ENCODE peak calls at places on chromosomes 16 and 17, in seven cellular contexts. One of them, this sample, is unnamed.

GRCh38 chr16:78310196-78310595 is 210.7 kb downstream of the WWOX start:
- DNase-seq in Peyer's patch: no peak
- DNase-seq in sigmoid colon: no peak
- DNase-seq in vagina: no peak
- DNase-seq in A549: no peak
- DNase-seq in uterus: no peak
- DNase-seq in IMR-90: no peak
- DNase-seq in this sample: no peak

GRCh38 chr17:72030067-72030899 is 90.5 kb upstream of the SOX9 start:
- DNase-seq in A549: peak
- DNase-seq in IMR-90: peak
- DNase-seq in vagina: no peak
- DNase-seq in Peyer's patch: no peak
- DNase-seq in sigmoid colon: no peak
- DNase-seq in uterus: peak
- DNase-seq in this sample: no peak

GRCh38 chr17:57906910-57907309 is 48.3 kb downstream of the CUEDC1 start:
- DNase-seq in Peyer's patch: no peak
- DNase-seq in vagina: no peak
- DNase-seq in A549: peak
- DNase-seq in sigmoid colon: no peak
- DNase-seq in uterus: no peak
- DNase-seq in IMR-90: no peak
- DNase-seq in this sample: no peak

GRCh38 chr17:29791336-29791735 is 138.7 kb downstream of the SSH2 start:
- DNase-seq in sigmoid colon: no peak
- DNase-seq in IMR-90: no peak
- DNase-seq in A549: no peak
- DNase-seq in vagina: no peak
- DNase-seq in Peyer's patch: no peak
- DNase-seq in uterus: no peak
- DNase-seq in this sample: no peak

GRCh38 chr16:56451753-56452689 is 667 bp downstream of the OGFOD1 start:
- DNase-seq in vagina: peak
- DNase-seq in sigmoid colon: no peak
- DNase-seq in A549: peak
- DNase-seq in Peyer's patch: no peak
- DNase-seq in IMR-90: peak
- DNase-seq in uterus: no peak
- DNase-seq in this sample: no peak

GRCh38 chr16:4373356-4373908 is 1.8 kb downstream of the VASN start:
- DNase-seq in uterus: peak
- DNase-seq in IMR-90: no peak
- DNase-seq in Peyer's patch: no peak
- DNase-seq in A549: peak
- DNase-seq in sigmoid colon: no peak
- DNase-seq in vagina: no peak
- DNase-seq in this sample: no peak

GRCh38 chr17:64504769-64505319 is 1.2 kb downstream of the DDX5 start:
- DNase-seq in uterus: peak
- DNase-seq in sigmoid colon: no peak
- DNase-seq in Peyer's patch: no peak
- DNase-seq in A549: peak
- DNase-seq in IMR-90: peak
- DNase-seq in vagina: no peak
- DNase-seq in this sample: no peak

GRCh38 chr17:12896386-12896785 is 107.1 kb downstream of the ARHGAP44 start:
- DNase-seq in vagina: no peak
- DNase-seq in sigmoid colon: no peak
- DNase-seq in IMR-90: peak
- DNase-seq in A549: no peak
- DNase-seq in uterus: no peak
- DNase-seq in Peyer's patch: no peak
- DNase-seq in this sample: no peak

GRCh38 chr17:4520881-4521600 is 22.4 kb downstream of the SPNS2 start:
- DNase-seq in sigmoid colon: no peak
- DNase-seq in vagina: no peak
- DNase-seq in IMR-90: peak
- DNase-seq in Peyer's patch: no peak
- DNase-seq in uterus: no peak
- DNase-seq in A549: peak
- DNase-seq in this sample: no peak

GRCh38 chr16:71943887-71944286 is 48.6 kb downstream of the IST1 start:
- DNase-seq in A549: no peak
- DNase-seq in Peyer's patch: no peak
- DNase-seq in IMR-90: no peak
- DNase-seq in uterus: no peak
- DNase-seq in sigmoid colon: no peak
- DNase-seq in vagina: no peak
- DNase-seq in this sample: no peak

DNA sequence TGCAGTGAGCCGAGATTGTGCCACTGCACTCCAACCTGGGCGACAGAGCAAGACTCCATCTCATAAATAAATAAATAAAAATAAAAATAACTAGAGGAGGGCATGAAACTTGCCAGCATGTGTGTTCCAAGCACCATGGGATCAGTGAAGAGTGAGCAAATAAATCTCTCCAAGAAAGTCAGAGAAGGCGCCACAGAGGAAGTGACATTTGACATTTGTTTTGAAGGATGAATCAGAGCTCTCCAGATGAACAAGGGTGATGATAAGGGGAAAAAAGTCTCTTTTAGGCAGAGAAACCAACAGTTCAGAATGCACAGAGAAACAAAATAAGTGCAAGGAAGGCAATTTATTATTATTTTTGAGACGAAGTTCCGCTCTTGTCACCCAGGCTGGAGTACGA is 50.3 kb downstream of the IST1 start:
- DNase-seq in A549: no peak
- DNase-seq in vagina: no peak
- DNase-seq in IMR-90: no peak
- DNase-seq in Peyer's patch: no peak
- DNase-seq in sigmoid colon: no peak
- DNase-seq in uterus: no peak
- DNase-seq in this sample: no peak
- H3K27ac ChIP-seq in A549: no peak
- H3K27ac ChIP-seq in vagina: no peak
- H3K27ac ChIP-seq in IMR-90: no peak
- H3K27ac ChIP-seq in Peyer's patch: no peak
- H3K27ac ChIP-seq in sigmoid colon: no peak
- H3K27ac ChIP-seq in uterus: no peak
- H3K27ac ChIP-seq in this sample: no peak

DNA sequence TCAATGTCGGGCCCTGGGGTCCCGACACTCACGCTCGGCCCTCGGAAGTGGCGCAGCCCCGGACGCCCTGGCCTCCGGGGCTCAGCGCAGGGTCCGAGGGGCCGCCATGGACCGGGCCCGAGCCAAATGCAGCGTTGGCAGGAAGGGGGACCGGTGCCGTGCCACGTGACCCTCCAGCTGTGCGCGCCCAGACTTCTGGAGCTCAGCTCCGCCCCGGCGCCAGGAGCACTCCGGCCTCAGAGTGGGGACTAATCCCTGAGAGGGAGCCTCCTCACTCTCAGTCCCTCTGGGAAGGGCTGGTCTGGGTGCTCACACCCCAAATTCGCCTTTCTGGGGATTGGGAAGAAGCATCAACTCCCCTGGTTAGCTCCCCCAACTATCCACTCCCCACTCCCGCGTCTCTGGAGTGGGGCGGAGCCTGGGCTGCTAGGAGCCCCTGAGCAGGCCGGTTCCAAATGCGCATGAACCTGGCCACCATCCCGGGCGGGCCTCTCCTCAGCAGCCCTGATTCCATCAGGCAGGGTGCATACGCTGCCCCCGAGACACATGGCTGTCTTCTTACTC is at the start of gene B3GNT9:
- DNase-seq in vagina: no peak
- DNase-seq in A549: peak
- DNase-seq in Peyer's patch: peak
- DNase-seq in sigmoid colon: peak
- DNase-seq in uterus: peak
- DNase-seq in IMR-90: peak
- DNase-seq in this sample: no peak
- TF ChIP-seq POLR2A in vagina: no peak
- TF ChIP-seq POLR2A in A549: peak
- TF ChIP-seq POLR2A in Peyer's patch: no peak
- TF ChIP-seq POLR2A in sigmoid colon: no peak
- TF ChIP-seq POLR2A in uterus: no peak
- TF ChIP-seq POLR2A in IMR-90: no peak
- TF ChIP-seq POLR2A in this sample: no peak

GRCh38 chr17:35021520-35022380 is 41.4 kb downstream of the LIG3 start:
- DNase-seq in sigmoid colon: no peak
- DNase-seq in vagina: no peak
- DNase-seq in uterus: no peak
- DNase-seq in A549: no peak
- DNase-seq in IMR-90: no peak
- DNase-seq in Peyer's patch: no peak
- DNase-seq in this sample: no peak

GRCh38 chr17:35022536-35023063 is 40.9 kb downstream of the RFFL start:
- DNase-seq in Peyer's patch: peak
- DNase-seq in vagina: no peak
- DNase-seq in IMR-90: peak
- DNase-seq in sigmoid colon: peak
- DNase-seq in uterus: peak
- DNase-seq in A549: peak
- DNase-seq in this sample: no peak

GRCh38 chr17:35023538-35023937 is 40.0 kb downstream of the RFFL start:
- DNase-seq in Peyer's patch: no peak
- DNase-seq in uterus: no peak
- DNase-seq in vagina: no peak
- DNase-seq in IMR-90: no peak
- DNase-seq in sigmoid colon: no peak
- DNase-seq in A549: no peak
- DNase-seq in this sample: no peak

GRCh38 chr17:35028531-35029262 is 34.8 kb downstream of the RFFL start:
- DNase-seq in sigmoid colon: no peak
- DNase-seq in IMR-90: peak
- DNase-seq in Peyer's patch: no peak
- DNase-seq in A549: no peak
- DNase-seq in uterus: no peak
- DNase-seq in vagina: no peak
- DNase-seq in this sample: no peak

GRCh38 chr17:35025541-35025940 is 38.0 kb downstream of the RFFL start:
- DNase-seq in Peyer's patch: no peak
- DNase-seq in A549: no peak
- DNase-seq in uterus: no peak
- DNase-seq in vagina: no peak
- DNase-seq in IMR-90: no peak
- DNase-seq in sigmoid colon: no peak
- DNase-seq in this sample: no peak
- H3K27ac ChIP-seq in Peyer's patch: no peak
- H3K27ac ChIP-seq in A549: no peak
- H3K27ac ChIP-seq in uterus: no peak
- H3K27ac ChIP-seq in vagina: no peak
- H3K27ac ChIP-seq in IMR-90: no peak
- H3K27ac ChIP-seq in sigmoid colon: no peak
- H3K27ac ChIP-seq in this sample: no peak

DNA sequence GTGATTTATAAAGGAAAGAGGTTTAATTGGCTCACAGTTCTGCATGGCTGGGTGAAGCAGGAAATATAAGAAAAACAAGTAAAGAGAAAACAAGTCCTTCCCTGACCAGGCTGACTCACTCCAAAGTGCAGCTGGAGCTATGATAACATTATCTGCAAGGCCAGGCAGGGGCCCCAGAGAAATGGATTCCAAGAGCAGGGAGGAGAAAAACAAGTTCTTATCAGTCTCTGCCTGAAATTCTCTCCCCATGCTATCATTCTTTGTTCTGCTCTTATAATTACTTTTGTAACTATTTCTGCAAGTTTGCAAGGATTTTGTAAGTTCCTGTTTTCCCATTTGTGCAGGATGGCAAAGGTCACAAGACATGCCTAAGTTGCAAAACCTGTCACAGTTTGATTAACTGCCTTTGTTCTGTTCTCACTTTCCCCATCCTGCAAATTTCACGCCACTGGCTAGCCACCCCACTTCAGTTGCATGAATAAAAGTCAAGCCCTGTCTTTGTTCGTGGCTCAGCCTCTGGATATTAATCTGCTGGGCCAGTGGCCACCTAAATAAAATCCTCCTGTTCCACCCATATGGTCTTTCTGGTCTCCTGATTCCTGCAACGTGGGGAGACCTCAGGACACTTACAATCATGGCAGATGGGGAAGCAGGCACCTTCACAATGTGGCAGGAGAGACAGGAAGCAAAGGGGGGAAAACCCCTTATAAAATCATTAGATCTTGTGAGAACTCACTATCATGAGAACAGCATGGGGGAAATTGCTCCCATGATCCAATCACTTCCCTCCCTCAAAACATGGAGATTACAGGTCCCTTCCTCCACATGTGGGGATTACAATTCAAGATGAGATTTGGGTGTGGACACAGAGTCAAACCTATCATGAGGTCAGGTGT is 13.1 kb downstream of the ABCA9 start:
- DNase-seq in Peyer's patch: no peak
- DNase-seq in uterus: peak
- DNase-seq in sigmoid colon: peak
- DNase-seq in vagina: no peak
- DNase-seq in A549: peak
- DNase-seq in IMR-90: peak
- DNase-seq in this sample: no peak
- TF ChIP-seq POLR2A in Peyer's patch: no peak
- TF ChIP-seq POLR2A in uterus: no peak
- TF ChIP-seq POLR2A in sigmoid colon: no peak
- TF ChIP-seq POLR2A in vagina: no peak
- TF ChIP-seq POLR2A in A549: no peak
- TF ChIP-seq POLR2A in IMR-90: no peak
- TF ChIP-seq POLR2A in this sample: no peak